ENCODE peak calls at places on chromosome 22, in five cellular contexts. X is LHCN-M2; H is activated CD4-positive, alpha-beta T cell treated with anti-CD3 and anti-CD28 coated beads, Interleukin-2, amount 50 U/mL, for 4 hours; O is aorta; V is stimulated activated CD4-positive, alpha-beta T cell treated with anti-CD3 and anti-CD28 coated beads, Interleukin-1b, Interleukin-23, amount 100 ng/mL, for 48 hours. W is an unnamed sample.

GRCh38 chr22:38733329-38734202 is 22.2 kb downstream of the SUN2 start:
- DNase-seq in X (peak), H (no peak), O (peak), V (no peak), W (peak)

GRCh38 chr22:37161442-37161841 is 11.7 kb upstream of the IL2RB start:
- DNase-seq in X (peak), H (no peak), O (no peak), V (peak), W (no peak)

GRCh38 chr22:37480387-37481346 is 5.5 kb downstream of the MFNG start:
- DNase-seq in X (no peak), H (no peak), O (no peak), V (no peak), W (no peak)

GRCh38 chr22:49364398-49364797 is 463.3 kb downstream of the BRD1 start:
- DNase-seq in X (no peak), H (no peak), O (no peak), V (no peak), W (no peak)

GRCh38 chr22:41479671-41480396 is 10.9 kb downstream of the ACO2 start:
- DNase-seq in X (peak), H (no peak), O (peak), V (no peak), W (no peak)

GRCh38 chr22:45009881-45010531 is at the start of gene PHF21B:
- DNase-seq in X (peak), H (no peak), O (no peak), V (peak), W (peak)

GRCh38 chr22:31036671-31037550 is 44.2 kb upstream of the SMTN start:
- DNase-seq in X (peak), H (no peak), O (peak), V (no peak), W (no peak)

GRCh38 chr22:25139062-25139461 is 60.6 kb upstream of the CRYBB3 start:
- DNase-seq in X (no peak), H (no peak), O (no peak), V (no peak), W (no peak)

GRCh38 chr22:20312396-20313191 is 7.3 kb downstream of the DGCR6L start:
- DNase-seq in X (no peak), H (no peak), O (no peak), V (no peak), W (no peak)

GRCh38 chr22:31244044-31244942 is 32.2 kb downstream of the LIMK2 start:
- DNase-seq in X (peak), H (no peak), O (peak), V (no peak), W (no peak)

GRCh38 chr22:43889366-43890253 is 2.2 kb downstream of the PNPLA5 start:
- DNase-seq in X (peak), H (no peak), O (peak), V (no peak), W (no peak)

GRCh38 chr22:38835888-38836301 is 7.9 kb downstream of the NPTXR start:
- DNase-seq in X (no peak), H (no peak), O (no peak), V (no peak), W (no peak)

GRCh38 chr22:41799486-41800347 is 762 bp upstream of the CCDC134 start:
- DNase-seq in X (no peak), H (peak), O (peak), V (peak), W (no peak)

GRCh38 chr22:37684803-37685615 is 1.1 kb upstream of the NOL12 start:
- DNase-seq in X (no peak), H (no peak), O (no peak), V (no peak), W (no peak)

GRCh38 chr22:20526628-20527355 is 19.4 kb downstream of the MED15 start:
- DNase-seq in X (peak), H (no peak), O (no peak), V (no peak), W (no peak)

GRCh38 chr22:38657248-38657909 is 941 bp downstream of the CBY1 start:
- DNase-seq in X (no peak), H (peak), O (no peak), V (peak), W (no peak)

GRCh38 chr22:32801436-32802290 is at the start of gene TIMP3:
- DNase-seq in X (peak), H (no peak), O (peak), V (no peak), W (peak)

GRCh38 chr22:42805998-42806481 is 51.0 kb downstream of the ARFGAP3 start:
- DNase-seq in X (peak), H (no peak), O (no peak), V (no peak), W (no peak)

GRCh38 chr22:43418079-43418825 is 6.4 kb downstream of the MPPED1 start:
- DNase-seq in X (no peak), H (no peak), O (no peak), V (no peak), W (no peak)

GRCh38 chr22:50252081-50253045 is 1.3 kb upstream of the HDAC10 start:
- DNase-seq in X (peak), H (peak), O (peak), V (peak), W (peak)

GRCh38 chr22:30420401-30421178 is 5.0 kb upstream of the MTFP1 start:
- DNase-seq in X (peak), H (no peak), O (no peak), V (no peak), W (no peak)

GRCh38 chr22:22882033-22882717 is 5.4 kb upstream of the IGLL5 start:
- DNase-seq in X (no peak), H (no peak), O (no peak), V (no peak), W (no peak)

GRCh38 chr22:21047035-21047661 is 1.4 kb downstream of the LRRC74B start:
- DNase-seq in X (no peak), H (no peak), O (no peak), V (no peak), W (no peak)

GRCh38 chr22:37601540-37602442 is 6.8 kb upstream of the GGA1 start:
- DNase-seq in X (peak), H (no peak), O (no peak), V (no peak), W (peak)

GRCh38 chr22:43706151-43706550 is 106.0 kb downstream of the EFCAB6 start:
- DNase-seq in X (no peak), H (no peak), O (no peak), V (no peak), W (no peak)

GRCh38 chr22:42202669-42203068 is 67.8 kb downstream of the TCF20 start:
- DNase-seq in X (peak), H (peak), O (no peak), V (peak), W (no peak)

GRCh38 chr22:46524203-46524740 is 13.1 kb downstream of the CELSR1 start:
- DNase-seq in X (no peak), H (no peak), O (no peak), V (no peak), W (no peak)

W was measured in NCI-H1436.